ENCODE peak calls at places on chromosomes 3 and 15, in ten cellular contexts. One of them, this sample, is unnamed.

GRCh38 chr15:39587291-39587909 is 6.5 kb downstream of the THBS1 start:
- DNase-seq in cardiac muscle cell: peak
- DNase-seq in tibial artery: no peak
- DNase-seq in pancreas: no peak
- DNase-seq in GM12865: no peak
- DNase-seq in AG10803: peak
- DNase-seq in A549: no peak
- DNase-seq in Panc1: no peak
- DNase-seq in stomach: no peak
- DNase-seq in lung: no peak
- DNase-seq in this sample: no peak

GRCh38 chr3:123780656-123781055 is 103.5 kb downstream of the MYLK start:
- DNase-seq in AG10803: no peak
- DNase-seq in GM12865: no peak
- DNase-seq in stomach: no peak
- DNase-seq in lung: no peak
- DNase-seq in cardiac muscle cell: no peak
- DNase-seq in A549: no peak
- DNase-seq in Panc1: no peak
- DNase-seq in pancreas: no peak
- DNase-seq in tibial artery: no peak
- DNase-seq in this sample: no peak

GRCh38 chr3:101643861-101644613 is 32.9 kb downstream of the ZBTB11 start:
- DNase-seq in lung: no peak
- DNase-seq in GM12865: peak
- DNase-seq in A549: no peak
- DNase-seq in Panc1: no peak
- DNase-seq in AG10803: peak
- DNase-seq in tibial artery: no peak
- DNase-seq in pancreas: no peak
- DNase-seq in stomach: no peak
- DNase-seq in cardiac muscle cell: peak
- DNase-seq in this sample: peak

GRCh38 chr3:138180375-138181029 is 5.8 kb upstream of the DBR1 start:
- DNase-seq in stomach: no peak
- DNase-seq in lung: no peak
- DNase-seq in cardiac muscle cell: peak
- DNase-seq in A549: no peak
- DNase-seq in GM12865: peak
- DNase-seq in pancreas: no peak
- DNase-seq in AG10803: peak
- DNase-seq in Panc1: no peak
- DNase-seq in tibial artery: no peak
- DNase-seq in this sample: peak

GRCh38 chr3:35224571-35225280 is 414.6 kb upstream of the ARPP21 start:
- DNase-seq in stomach: no peak
- DNase-seq in GM12865: no peak
- DNase-seq in Panc1: no peak
- DNase-seq in AG10803: no peak
- DNase-seq in pancreas: no peak
- DNase-seq in A549: no peak
- DNase-seq in cardiac muscle cell: no peak
- DNase-seq in tibial artery: no peak
- DNase-seq in lung: no peak
- DNase-seq in this sample: no peak

GRCh38 chr3:105647047-105647446 is 221.8 kb downstream of the CBLB start:
- DNase-seq in lung: no peak
- DNase-seq in GM12865: no peak
- DNase-seq in stomach: no peak
- DNase-seq in cardiac muscle cell: peak
- DNase-seq in pancreas: peak
- DNase-seq in AG10803: peak
- DNase-seq in Panc1: peak
- DNase-seq in A549: no peak
- DNase-seq in tibial artery: no peak
- DNase-seq in this sample: no peak

GRCh38 chr15:45729146-45729545 is 94.3 kb downstream of the SQOR start:
- DNase-seq in GM12865: no peak
- DNase-seq in stomach: no peak
- DNase-seq in AG10803: no peak
- DNase-seq in tibial artery: no peak
- DNase-seq in Panc1: no peak
- DNase-seq in A549: no peak
- DNase-seq in cardiac muscle cell: no peak
- DNase-seq in pancreas: no peak
- DNase-seq in lung: no peak
- DNase-seq in this sample: no peak

GRCh38 chr3:10524799-10525301 is 19.5 kb upstream of the ATP2B2 start:
- DNase-seq in A549: no peak
- DNase-seq in Panc1: no peak
- DNase-seq in cardiac muscle cell: no peak
- DNase-seq in GM12865: no peak
- DNase-seq in lung: no peak
- DNase-seq in AG10803: no peak
- DNase-seq in tibial artery: no peak
- DNase-seq in pancreas: no peak
- DNase-seq in stomach: peak
- DNase-seq in this sample: no peak

GRCh38 chr3:127680146-127680661 is 7.5 kb downstream of the ABTB1 start:
- DNase-seq in cardiac muscle cell: no peak
- DNase-seq in AG10803: no peak
- DNase-seq in stomach: peak
- DNase-seq in GM12865: no peak
- DNase-seq in Panc1: no peak
- DNase-seq in lung: no peak
- DNase-seq in A549: no peak
- DNase-seq in pancreas: no peak
- DNase-seq in tibial artery: peak
- DNase-seq in this sample: no peak

GRCh38 chr15:71632571-71633195 is 177.7 kb upstream of the NR2E3 start:
- DNase-seq in AG10803: no peak
- DNase-seq in Panc1: no peak
- DNase-seq in A549: no peak
- DNase-seq in stomach: no peak
- DNase-seq in lung: no peak
- DNase-seq in pancreas: no peak
- DNase-seq in cardiac muscle cell: no peak
- DNase-seq in tibial artery: no peak
- DNase-seq in GM12865: no peak
- DNase-seq in this sample: no peak

GRCh38 chr3:156644958-156645357 is 29.4 kb upstream of the TIPARP start:
- DNase-seq in stomach: no peak
- DNase-seq in Panc1: no peak
- DNase-seq in cardiac muscle cell: no peak
- DNase-seq in AG10803: no peak
- DNase-seq in lung: no peak
- DNase-seq in GM12865: no peak
- DNase-seq in tibial artery: no peak
- DNase-seq in pancreas: no peak
- DNase-seq in A549: no peak
- DNase-seq in this sample: no peak

GRCh38 chr3:130491431-130491830 is 25.5 kb upstream of the COL6A6 start:
- DNase-seq in GM12865: no peak
- DNase-seq in tibial artery: no peak
- DNase-seq in A549: no peak
- DNase-seq in cardiac muscle cell: no peak
- DNase-seq in AG10803: no peak
- DNase-seq in Panc1: no peak
- DNase-seq in lung: no peak
- DNase-seq in stomach: no peak
- DNase-seq in pancreas: no peak
- DNase-seq in this sample: no peak

GRCh38 chr3:160576621-160577020 is 11.2 kb upstream of the KPNA4 start:
- DNase-seq in cardiac muscle cell: no peak
- DNase-seq in GM12865: no peak
- DNase-seq in Panc1: no peak
- DNase-seq in tibial artery: no peak
- DNase-seq in A549: no peak
- DNase-seq in stomach: no peak
- DNase-seq in lung: no peak
- DNase-seq in AG10803: no peak
- DNase-seq in pancreas: no peak
- DNase-seq in this sample: no peak

GRCh38 chr3:160454995-160455394 is 5.4 kb upstream of the TRIM59 start:
- DNase-seq in stomach: no peak
- DNase-seq in AG10803: no peak
- DNase-seq in cardiac muscle cell: no peak
- DNase-seq in pancreas: no peak
- DNase-seq in GM12865: no peak
- DNase-seq in tibial artery: no peak
- DNase-seq in Panc1: no peak
- DNase-seq in lung: no peak
- DNase-seq in A549: no peak
- DNase-seq in this sample: no peak

GRCh38 chr15:67035886-67036285 is 29.5 kb upstream of the SMAD3 start:
- DNase-seq in Panc1: no peak
- DNase-seq in lung: no peak
- DNase-seq in pancreas: no peak
- DNase-seq in cardiac muscle cell: no peak
- DNase-seq in stomach: no peak
- DNase-seq in A549: no peak
- DNase-seq in tibial artery: no peak
- DNase-seq in AG10803: peak
- DNase-seq in GM12865: no peak
- DNase-seq in this sample: no peak

GRCh38 chr3:42161050-42161935 is 70.1 kb downstream of the TRAK1 start:
- DNase-seq in stomach: no peak
- DNase-seq in cardiac muscle cell: peak
- DNase-seq in AG10803: peak
- DNase-seq in pancreas: no peak
- DNase-seq in A549: no peak
- DNase-seq in GM12865: no peak
- DNase-seq in lung: no peak
- DNase-seq in tibial artery: no peak
- DNase-seq in Panc1: no peak
- DNase-seq in this sample: no peak

GRCh38 chr15:59148160-59148810 is 43.3 kb downstream of the CCNB2 start:
- DNase-seq in lung: no peak
- DNase-seq in GM12865: no peak
- DNase-seq in tibial artery: no peak
- DNase-seq in Panc1: no peak
- DNase-seq in AG10803: peak
- DNase-seq in cardiac muscle cell: peak
- DNase-seq in stomach: no peak
- DNase-seq in A549: no peak
- DNase-seq in pancreas: no peak
- DNase-seq in this sample: no peak

GRCh38 chr3:181709537-181710279 is 2.0 kb upstream of the SOX2 start:
- DNase-seq in tibial artery: peak
- DNase-seq in Panc1: no peak
- DNase-seq in GM12865: peak
- DNase-seq in lung: peak
- DNase-seq in AG10803: peak
- DNase-seq in stomach: peak
- DNase-seq in cardiac muscle cell: peak
- DNase-seq in pancreas: peak
- DNase-seq in A549: no peak
- DNase-seq in this sample: peak
- H3K4me3 ChIP-seq in tibial artery: no peak
- H3K4me3 ChIP-seq in Panc1: no peak
- H3K4me3 ChIP-seq in GM12865: no peak
- H3K4me3 ChIP-seq in lung: no peak
- H3K4me3 ChIP-seq in AG10803: no peak
- H3K4me3 ChIP-seq in stomach: peak
- H3K4me3 ChIP-seq in cardiac muscle cell: no peak
- H3K4me3 ChIP-seq in pancreas: no peak
- H3K4me3 ChIP-seq in A549: peak
- H3K4me3 ChIP-seq in this sample: no peak

DNA sequence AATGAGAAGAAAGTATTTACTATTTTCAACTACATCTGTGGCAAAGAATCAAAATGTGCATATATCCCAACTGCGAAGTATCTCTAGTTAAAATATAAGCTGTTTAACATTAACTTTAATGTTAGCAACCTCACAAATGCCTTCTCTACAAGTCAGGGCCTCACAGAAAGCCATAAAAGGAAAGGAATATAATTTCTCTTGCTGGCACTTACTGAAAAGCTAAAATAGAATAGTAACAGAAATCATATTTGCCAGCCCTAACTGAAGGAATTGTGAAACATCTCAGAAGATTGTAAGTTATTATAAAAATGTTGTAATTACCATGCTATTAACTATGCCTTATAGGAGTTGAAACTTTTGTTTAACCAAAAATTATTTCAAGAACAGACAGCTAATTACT is 65.1 kb upstream of the MBNL1 start:
- DNase-seq in cardiac muscle cell: peak
- DNase-seq in A549: no peak
- DNase-seq in stomach: no peak
- DNase-seq in Panc1: no peak
- DNase-seq in lung: no peak
- DNase-seq in AG10803: peak
- DNase-seq in tibial artery: no peak
- DNase-seq in GM12865: no peak
- DNase-seq in pancreas: no peak
- DNase-seq in this sample: no peak
- H3K4me3 ChIP-seq in cardiac muscle cell: no peak
- H3K4me3 ChIP-seq in A549: peak
- H3K4me3 ChIP-seq in stomach: peak
- H3K4me3 ChIP-seq in Panc1: no peak
- H3K4me3 ChIP-seq in lung: no peak
- H3K4me3 ChIP-seq in AG10803: no peak
- H3K4me3 ChIP-seq in tibial artery: peak
- H3K4me3 ChIP-seq in GM12865: peak
- H3K4me3 ChIP-seq in pancreas: no peak
- H3K4me3 ChIP-seq in this sample: no peak

GRCh38 chr3:152323834-152324233 is 55.1 kb downstream of the MBNL1 start:
- DNase-seq in pancreas: no peak
- DNase-seq in A549: no peak
- DNase-seq in cardiac muscle cell: no peak
- DNase-seq in stomach: no peak
- DNase-seq in lung: no peak
- DNase-seq in Panc1: no peak
- DNase-seq in GM12865: peak
- DNase-seq in tibial artery: no peak
- DNase-seq in AG10803: no peak
- DNase-seq in this sample: no peak
- H3K4me3 ChIP-seq in pancreas: no peak
- H3K4me3 ChIP-seq in A549: no peak
- H3K4me3 ChIP-seq in cardiac muscle cell: no peak
- H3K4me3 ChIP-seq in stomach: no peak
- H3K4me3 ChIP-seq in lung: no peak
- H3K4me3 ChIP-seq in Panc1: no peak
- H3K4me3 ChIP-seq in GM12865: peak
- H3K4me3 ChIP-seq in tibial artery: no peak
- H3K4me3 ChIP-seq in AG10803: no peak
- H3K4me3 ChIP-seq in this sample: no peak

DNA sequence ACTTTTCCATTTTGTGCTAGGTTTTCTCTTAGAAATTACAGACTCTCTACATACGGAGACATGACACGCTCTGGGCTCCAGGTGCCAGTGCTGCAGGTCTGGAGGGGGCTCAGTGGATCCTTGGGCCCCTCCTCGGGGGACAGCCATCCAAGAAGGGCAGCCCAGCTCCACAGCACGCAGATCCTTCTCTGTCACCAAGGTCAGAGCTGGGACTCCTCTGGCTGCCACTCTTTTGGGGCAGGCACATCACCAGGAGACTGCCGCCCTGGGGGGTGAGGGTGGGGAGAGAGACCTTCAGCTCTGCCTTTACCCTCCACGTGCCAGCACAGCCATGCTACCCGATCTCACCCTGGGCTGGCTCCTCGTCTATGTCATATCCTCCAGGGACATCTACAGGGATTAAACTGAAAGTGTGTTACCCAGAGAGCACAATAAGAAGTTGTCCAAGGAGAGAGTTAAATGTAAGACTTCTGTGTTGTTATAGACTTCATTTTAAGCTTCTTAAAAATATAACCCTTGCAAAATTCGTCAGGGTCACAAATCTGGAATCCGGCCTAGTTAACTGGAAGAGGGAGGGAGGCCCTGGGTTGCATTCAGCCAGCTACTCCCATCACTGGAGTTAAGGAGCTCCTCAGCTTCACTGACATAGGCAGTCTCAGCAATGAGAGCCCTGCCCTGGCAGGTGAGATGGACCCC is 65.5 kb downstream of the ATP10A start:
- DNase-seq in GM12865: no peak
- DNase-seq in lung: no peak
- DNase-seq in A549: no peak
- DNase-seq in cardiac muscle cell: peak
- DNase-seq in pancreas: no peak
- DNase-seq in AG10803: peak
- DNase-seq in tibial artery: no peak
- DNase-seq in Panc1: no peak
- DNase-seq in stomach: no peak
- DNase-seq in this sample: no peak
- H3K4me3 ChIP-seq in GM12865: no peak
- H3K4me3 ChIP-seq in lung: no peak
- H3K4me3 ChIP-seq in A549: no peak
- H3K4me3 ChIP-seq in cardiac muscle cell: no peak
- H3K4me3 ChIP-seq in pancreas: no peak
- H3K4me3 ChIP-seq in AG10803: no peak
- H3K4me3 ChIP-seq in tibial artery: no peak
- H3K4me3 ChIP-seq in Panc1: no peak
- H3K4me3 ChIP-seq in stomach: no peak
- H3K4me3 ChIP-seq in this sample: no peak